ENCODE peak calls at places on chromosomes 2 and 18, in ten cellular contexts. J, P, L, W, N, K, I, O, Y and Z are unnamed samples.

GRCh38 chr2:222795671-222796357 is 65.0 kb upstream of the ACSL3 start:
- DNase-seq in J (no peak), P (no peak), L (no peak), W (no peak), N (no peak), K (no peak), I (no peak), O (no peak), Y (no peak), Z (no peak)

GRCh38 chr2:119734051-119734450 is 25.7 kb upstream of the PTPN4 start:
- DNase-seq in J (peak), P (no peak), L (no peak), W (no peak), N (no peak), K (no peak), I (no peak), O (no peak), Y (no peak), Z (no peak)

GRCh38 chr2:180474716-180475115 is 467.6 kb upstream of the CWC22 start:
- DNase-seq in J (no peak), P (no peak), L (peak), W (no peak), N (no peak), K (no peak), I (no peak), O (no peak), Y (no peak), Z (no peak)

GRCh38 chr2:66364495-66364992 is 70.4 kb upstream of the MEIS1 start:
- DNase-seq in J (no peak), P (peak), L (no peak), W (peak), N (peak), K (no peak), I (no peak), O (no peak), Y (no peak), Z (no peak)

GRCh38 chr2:169131587-169132512 is 62.5 kb downstream of the DHRS9 start:
- DNase-seq in J (no peak), P (peak), L (peak), W (peak), N (no peak), K (no peak), I (no peak), O (peak), Y (no peak), Z (peak)

GRCh38 chr2:47070920-47071824 is 83.9 kb downstream of the STPG4 start:
- DNase-seq in J (peak), P (peak), L (no peak), W (peak), N (peak), K (peak), I (peak), O (no peak), Y (peak), Z (no peak)

GRCh38 chr2:204268458-204268857 is 276.8 kb upstream of the PARD3B start:
- DNase-seq in J (no peak), P (no peak), L (no peak), W (no peak), N (no peak), K (no peak), I (no peak), O (no peak), Y (no peak), Z (no peak)

GRCh38 chr18:7821784-7822183 is 254.7 kb downstream of the PTPRM start:
- DNase-seq in J (no peak), P (no peak), L (no peak), W (no peak), N (no peak), K (no peak), I (no peak), O (no peak), Y (no peak), Z (no peak)

GRCh38 chr2:237662671-237663093 is 35.3 kb downstream of the LRRFIP1 start:
- DNase-seq in J (peak), P (peak), L (peak), W (peak), N (peak), K (peak), I (no peak), O (peak), Y (peak), Z (peak)

GRCh38 chr2:95279435-95280035 is 5.3 kb downstream of the PROM2 start:
- DNase-seq in J (no peak), P (no peak), L (no peak), W (no peak), N (no peak), K (no peak), I (no peak), O (no peak), Y (no peak), Z (no peak)

GRCh38 chr2:222703866-222704265 is 32.4 kb downstream of the MOGAT1 start:
- DNase-seq in J (no peak), P (no peak), L (no peak), W (no peak), N (no peak), K (peak), I (no peak), O (no peak), Y (no peak), Z (no peak)

GRCh38 chr2:54724560-54725342 is 1.3 kb downstream of the EML6 start:
- DNase-seq in J (peak), P (no peak), L (peak), W (no peak), N (peak), K (no peak), I (no peak), O (no peak), Y (no peak), Z (peak)

GRCh38 chr18:45844938-45845337 is 19.5 kb downstream of the SIGLEC15 start:
- DNase-seq in J (no peak), P (no peak), L (no peak), W (no peak), N (no peak), K (no peak), I (no peak), O (no peak), Y (no peak), Z (no peak)

GRCh38 chr18:74785632-74786031 is 188.0 kb downstream of the ZNF407 start:
- DNase-seq in J (no peak), P (no peak), L (no peak), W (no peak), N (no peak), K (no peak), I (no peak), O (no peak), Y (no peak), Z (no peak)

GRCh38 chr2:137508739-137509384 is 455.4 kb upstream of the HNMT start:
- DNase-seq in J (no peak), P (no peak), L (no peak), W (no peak), N (no peak), K (no peak), I (no peak), O (no peak), Y (no peak), Z (no peak)

GRCh38 chr2:215918901-215919585 is 94.3 kb downstream of the MREG start:
- DNase-seq in J (no peak), P (no peak), L (no peak), W (no peak), N (no peak), K (no peak), I (no peak), O (no peak), Y (no peak), Z (no peak)

GRCh38 chr2:194346189-194346588 is 1310.8 kb upstream of the SLC39A10 start:
- DNase-seq in J (no peak), P (no peak), L (peak), W (no peak), N (no peak), K (no peak), I (no peak), O (no peak), Y (no peak), Z (no peak)

GRCh38 chr18:37762076-37762475 is 196.5 kb upstream of the CELF4 start:
- DNase-seq in J (no peak), P (no peak), L (no peak), W (no peak), N (no peak), K (no peak), I (no peak), O (no peak), Y (no peak), Z (no peak)